ENCODE peak calls at places on chromosomes 5 and 9, in seven cellular contexts. L is neural progenitor cell, K is MM.1S, U is PC-9, Q is keratinocyte, V is mammary epithelial cell, X is K562. A is an unnamed sample.
A peak's percentile ranks its signal among the peaks of the same experiment; 100 is the strongest.

GRCh38 chr5:132411382-132411925 is 41.9 kb downstream of the SLC22A5 start:
- DNase-seq in L (no peak), K (peak; percentile 53), U (peak; percentile 87), Q (no peak), V (no peak), X (no peak), A (no peak)

GRCh38 chr5:144979516-144980264 is 809.0 kb downstream of the KCTD16 start:
- DNase-seq in L (no peak), K (no peak), U (no peak), Q (no peak), V (no peak), X (no peak), A (no peak)

GRCh38 chr5:6632324-6632930 is 417 bp downstream of the NSUN2 start:
- DNase-seq in L (no peak), K (no peak), U (no peak), Q (no peak), V (no peak), X (no peak), A (peak; percentile 13)

GRCh38 chr5:173963107-173963506 is 25.9 kb upstream of the C5orf47 start:
- DNase-seq in L (no peak), K (no peak), U (peak; percentile 63), Q (no peak), V (peak; percentile 56), X (no peak), A (peak; percentile 84)

GRCh38 chr9:80644044-80644443 is 1045.3 kb downstream of the TLE1 start:
- DNase-seq in L (no peak), K (peak; percentile 41), U (no peak), Q (no peak), V (no peak), X (no peak), A (no peak)

GRCh38 chr9:17630531-17630949 is 51.7 kb downstream of the SH3GL2 start:
- DNase-seq in L (no peak), K (no peak), U (no peak), Q (no peak), V (no peak), X (no peak), A (no peak)

GRCh38 chr5:172959824-172960799 is 888 bp downstream of the RPL26L1 start:
- DNase-seq in L (no peak), K (peak; percentile 23), U (no peak), Q (no peak), V (no peak), X (no peak), A (no peak)

GRCh38 chr5:102547659-102548058 is 48.9 kb upstream of the SLCO6A1 start:
- DNase-seq in L (no peak), K (no peak), U (no peak), Q (no peak), V (no peak), X (no peak), A (no peak)

GRCh38 chr5:181235689-181236366 is 7.9 kb downstream of the RACK1 start:
- DNase-seq in L (no peak), K (no peak), U (no peak), Q (no peak), V (no peak), X (peak; percentile 10), A (no peak)

GRCh38 chr5:133398646-133399081 is 213.7 kb downstream of the FSTL4 start:
- DNase-seq in L (no peak), K (no peak), U (no peak), Q (no peak), V (no peak), X (no peak), A (no peak)

GRCh38 chr9:131923132-131923671 is 156.5 kb downstream of the MED27 start:
- DNase-seq in L (no peak), K (no peak), U (no peak), Q (no peak), V (no peak), X (no peak), A (no peak)

GRCh38 chr5:90366972-90367371 is 42.6 kb downstream of the CETN3 start:
- DNase-seq in L (no peak), K (no peak), U (no peak), Q (no peak), V (no peak), X (no peak), A (no peak)

GRCh38 chr9:100083448-100084144 is 15.2 kb downstream of the ERP44 start:
- DNase-seq in L (no peak), K (peak; percentile 14), U (no peak), Q (no peak), V (no peak), X (no peak), A (no peak)

GRCh38 chr9:38339496-38339895 is 53.0 kb upstream of the ALDH1B1 start:
- DNase-seq in L (no peak), K (no peak), U (no peak), Q (no peak), V (no peak), X (no peak), A (peak; percentile 77)

GRCh38 chr5:135095871-135096270 is 61.8 kb upstream of the PITX1 start:
- DNase-seq in L (no peak), K (no peak), U (no peak), Q (no peak), V (no peak), X (no peak), A (no peak)

GRCh38 chr9:87201316-87201715 is 254.0 kb upstream of the GAS1 start:
- DNase-seq in L (no peak), K (no peak), U (no peak), Q (no peak), V (no peak), X (no peak), A (peak; percentile 90)

GRCh38 chr9:137984520-137985257 is 107.1 kb downstream of the CACNA1B start:
- DNase-seq in L (no peak), K (no peak), U (no peak), Q (no peak), V (no peak), X (no peak), A (no peak)

GRCh38 chr5:57784106-57784505 is 301.5 kb upstream of the ACTBL2 start:
- DNase-seq in L (no peak), K (no peak), U (peak; percentile 59), Q (no peak), V (no peak), X (no peak), A (no peak)

GRCh38 chr9:29213374-29214161 is 1640.3 kb upstream of the C9orf72 start:
- DNase-seq in L (peak; percentile 69), K (peak; percentile 55), U (no peak), Q (no peak), V (peak; percentile 69), X (no peak), A (no peak)

GRCh38 chr5:17405976-17406876 is 91.8 kb upstream of the TAF11L2 start:
- DNase-seq in L (no peak), K (no peak), U (no peak), Q (peak; percentile 69), V (peak; percentile 72), X (no peak), A (no peak)

GRCh38 chr5:72159501-72159911 is 52.2 kb downstream of the MAP1B start:
- DNase-seq in L (no peak), K (no peak), U (no peak), Q (no peak), V (no peak), X (no peak), A (peak; percentile 55)

GRCh38 chr5:139633295-139634027 is 14.7 kb upstream of the CXXC5 start:
- DNase-seq in L (peak; percentile 81), K (peak; percentile 78), U (peak; percentile 61), Q (no peak), V (peak; percentile 57), X (peak; percentile 77), A (peak; percentile 74)

GRCh38 chr9:87469833-87470465 is 27.7 kb upstream of the DAPK1 start:
- DNase-seq in L (no peak), K (no peak), U (no peak), Q (no peak), V (no peak), X (no peak), A (no peak)

GRCh38 chr5:73796164-73797141 is 170.5 kb downstream of the ARHGEF28 start:
- DNase-seq in L (no peak), K (no peak), U (peak; percentile 38), Q (no peak), V (peak; percentile 85), X (no peak), A (peak; percentile 95)

GRCh38 chr5:95285406-95285761 is 490 bp upstream of the MCTP1 start:
- DNase-seq in L (peak; percentile 53), K (no peak), U (no peak), Q (no peak), V (peak; percentile 6), X (no peak), A (peak; percentile 17)

GRCh38 chr5:95284512-95285405 is at the start of gene MCTP1:
- DNase-seq in L (peak; percentile 77), K (peak; percentile 16), U (no peak), Q (no peak), V (peak; percentile 30), X (no peak), A (peak; percentile 25)

GRCh38 chr5:95281211-95281610 is 3.7 kb downstream of the MCTP1 start:
- DNase-seq in L (peak; percentile 41), K (no peak), U (no peak), Q (no peak), V (peak; percentile 36), X (no peak), A (peak; percentile 30)

GRCh38 chr5:95283761-95284511 is 958 bp downstream of the MCTP1 start:
- DNase-seq in L (peak; percentile 69), K (peak; percentile 58), U (no peak), Q (no peak), V (peak; percentile 35), X (peak; percentile 43), A (no peak)

DNA sequence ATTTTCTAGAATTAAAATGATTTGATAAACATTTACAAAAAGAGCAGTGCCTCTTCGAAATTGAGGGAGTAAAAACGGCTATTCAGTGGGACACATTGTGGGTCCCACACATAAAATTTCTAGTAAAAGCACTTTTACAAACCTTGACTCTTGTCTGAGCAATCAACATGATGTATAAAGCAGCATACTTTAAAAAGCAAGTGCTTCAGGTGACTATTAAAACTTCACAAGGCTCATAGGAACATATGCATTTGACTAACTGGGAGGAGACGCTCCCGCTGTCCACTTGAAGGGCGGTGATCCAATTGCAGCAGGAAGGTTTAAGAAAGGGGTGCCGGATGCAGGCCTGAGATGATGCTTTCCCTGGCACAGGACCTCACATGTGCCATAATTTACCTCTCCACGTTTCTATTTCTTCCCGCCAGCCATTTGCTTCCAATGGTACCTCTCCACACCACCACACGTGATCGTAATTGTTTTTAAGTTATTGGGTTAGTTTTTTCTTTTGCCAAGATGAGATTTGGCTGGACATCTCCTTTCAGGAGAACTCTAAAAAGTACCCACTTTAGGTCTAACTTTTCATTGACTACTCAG is 1.8 kb downstream of the MCTP1 start:
- DNase-seq in L (peak; percentile 23), K (no peak), U (no peak), Q (no peak), V (peak; percentile 1), X (no peak), A (no peak)
- TF ChIP-seq EZH2 in L (peak; percentile 29), K (no peak), U (no peak), Q (peak; percentile 79), V (no peak), X (no peak), A (peak; percentile 48)

GRCh38 chr5:148828461-148829247 is 2.2 kb downstream of the ADRB2 start:
- DNase-seq in L (no peak), K (peak; percentile 82), U (peak; percentile 68), Q (no peak), V (peak; percentile 61), X (no peak), A (no peak)
- TF ChIP-seq CTCF in L (no peak), K (peak; percentile 67), U (peak; percentile 53), Q (peak; percentile 30), V (peak; percentile 51), X (no peak), A (no peak)

GRCh38 chr5:55222819-55223124 is 4.3 kb downstream of the MCIDAS start:
- DNase-seq in L (no peak), K (no peak), U (no peak), Q (no peak), V (no peak), X (no peak), A (no peak)
- TF ChIP-seq EZH2 in L (no peak), K (no peak), U (no peak), Q (no peak), V (no peak), X (no peak), A (peak; percentile 50)

GRCh38 chr9:12847591-12847990 is 72.8 kb downstream of the LURAP1L start:
- DNase-seq in L (no peak), K (no peak), U (no peak), Q (no peak), V (peak; percentile 20), X (no peak), A (no peak)
- TF ChIP-seq CTCF in L (no peak), K (no peak), U (no peak), Q (no peak), V (no peak), X (no peak), A (no peak)